ENCODE peak calls at places on chromosomes 1 and 21, in eight cellular contexts. I is T-cell; O is stimulated activated CD4-positive, alpha-beta T cell treated with anti-CD3 and anti-CD28 coated beads, Interleukin-12 subunit alpha, Interleukin-12 subunit beta, amount 100 ng/mL, for 4 hours; S is H4; T is activated CD4-positive, CD25-positive, alpha-beta regulatory T cell; J is lung microvascular endothelial cell; P is spleen; A is activated T-cell treated with anti-CD3 and anti-CD28 coated beads for 1 hour. C is an unnamed sample.

GRCh38 chr1:89721351-89721750 is 88.4 kb downstream of the LRRC8C start:
- DNase-seq in I (no peak), T (no peak), J (peak), P (no peak), A (no peak), S (peak), O (no peak), C (no peak)

GRCh38 chr1:151619489-151620093 is 7.7 kb downstream of the SNX27 start:
- DNase-seq in J (no peak), S (peak), O (no peak), P (no peak), A (no peak), I (no peak), T (no peak), C (no peak)

GRCh38 chr1:100710881-100711660 is 8.5 kb upstream of the VCAM1 start:
- DNase-seq in A (no peak), S (peak), I (no peak), O (no peak), J (no peak), P (no peak), T (no peak), C (no peak)

GRCh38 chr1:20726932-20727745 is 5.4 kb downstream of the SH2D5 start:
- DNase-seq in T (no peak), P (no peak), A (no peak), J (no peak), O (no peak), I (no peak), S (no peak), C (no peak)

GRCh38 chr1:169925505-169926482 is 32.1 kb upstream of the SCYL3 start:
- DNase-seq in O (no peak), A (no peak), I (no peak), P (no peak), J (no peak), T (no peak), S (peak), C (no peak)

GRCh38 chr21:26490771-26491170 is 82.3 kb downstream of the CYYR1 start:
- DNase-seq in O (no peak), S (no peak), J (no peak), T (no peak), P (no peak), A (no peak), I (no peak), C (no peak)

GRCh38 chr1:169110691-169111447 is 4.4 kb downstream of the ATP1B1 start:
- DNase-seq in S (no peak), I (no peak), A (no peak), P (no peak), T (no peak), O (no peak), J (peak), C (no peak)

GRCh38 chr21:21547368-21547953 is 549.3 kb downstream of the NCAM2 start:
- DNase-seq in A (no peak), I (no peak), J (no peak), S (peak), T (no peak), P (no peak), O (no peak), C (no peak)

GRCh38 chr1:34312359-34312758 is 135.7 kb downstream of the C1orf94 start:
- DNase-seq in S (no peak), J (no peak), O (no peak), A (no peak), I (no peak), T (no peak), P (no peak), C (no peak)

GRCh38 chr1:56508523-56508983 is 70.8 kb downstream of the PLPP3 start:
- DNase-seq in I (no peak), T (no peak), O (no peak), S (peak), P (no peak), A (no peak), J (peak), C (no peak)

GRCh38 chr1:204633665-204634064 is 51.9 kb downstream of the LRRN2 start:
- DNase-seq in O (no peak), P (no peak), I (no peak), S (no peak), T (no peak), J (no peak), A (no peak), C (no peak)

GRCh38 chr1:207823880-207824566 is 72.2 kb downstream of the CD46 start:
- DNase-seq in I (peak), O (peak), A (peak), J (peak), T (peak), P (peak), S (peak), C (no peak)

GRCh38 chr21:17746920-17747319 is 72.2 kb downstream of the C21orf91 start:
- DNase-seq in S (no peak), I (no peak), T (no peak), P (no peak), A (no peak), J (no peak), O (no peak), C (no peak)

GRCh38 chr1:51329443-51330325 is 678 bp downstream of the TTC39A start:
- DNase-seq in A (no peak), O (no peak), S (no peak), I (no peak), J (no peak), P (no peak), T (no peak), C (no peak)

GRCh38 chr1:203200059-203200553 is 13.6 kb upstream of the CHI3L1 start:
- DNase-seq in A (no peak), P (no peak), O (no peak), I (no peak), S (no peak), J (no peak), T (no peak), C (no peak)

GRCh38 chr1:245177071-245177900 is 22.5 kb downstream of the KIF26B start:
- DNase-seq in A (no peak), S (no peak), T (no peak), J (peak), I (no peak), O (no peak), P (no peak), C (no peak)

GRCh38 chr21:45295576-45296365 is 8.1 kb upstream of the POFUT2 start:
- DNase-seq in T (no peak), P (no peak), I (no peak), J (no peak), S (no peak), O (no peak), A (no peak), C (no peak)

GRCh38 chr1:52127181-52128175 is 14.4 kb upstream of the ZFYVE9 start:
- DNase-seq in J (peak), S (peak), P (no peak), I (peak), O (no peak), A (no peak), T (no peak), C (no peak)

GRCh38 chr1:90821793-90822359 is 104.8 kb upstream of the BARHL2 start:
- DNase-seq in T (no peak), S (no peak), P (no peak), J (no peak), O (no peak), A (no peak), I (no peak), C (no peak)

GRCh38 chr1:193229136-193229535 is 42.7 kb upstream of the B3GALT2 start:
- DNase-seq in O (no peak), P (no peak), I (no peak), A (no peak), J (no peak), T (no peak), S (peak), C (no peak)

GRCh38 chr1:27626031-27626935 is 8.7 kb downstream of the FGR start:
- DNase-seq in I (no peak), P (no peak), T (no peak), J (no peak), A (no peak), S (no peak), O (no peak), C (no peak)

GRCh38 chr1:203225054-203225453 is 4.4 kb downstream of the CHIT1 start:
- DNase-seq in I (no peak), T (no peak), P (no peak), S (no peak), A (no peak), J (no peak), O (no peak), C (no peak)

GRCh38 chr21:33655591-33656221 is 13.4 kb downstream of the ITSN1 start:
- DNase-seq in J (peak), I (no peak), A (no peak), S (peak), P (no peak), T (no peak), O (no peak), C (no peak)

GRCh38 chr21:38955495-38955894 is 149.8 kb downstream of the ETS2 start:
- DNase-seq in O (no peak), P (no peak), T (no peak), J (no peak), S (peak), I (no peak), A (no peak), C (no peak)

GRCh38 chr1:34591751-34592629 is 162.9 kb upstream of the GJB5 start:
- DNase-seq in J (no peak), I (no peak), P (no peak), O (no peak), A (no peak), S (no peak), T (no peak), C (no peak)

GRCh38 chr1:24463756-24464377 is 38.8 kb upstream of the RCAN3 start:
- DNase-seq in J (no peak), O (no peak), T (no peak), P (no peak), I (no peak), S (no peak), A (no peak), C (no peak)

GRCh38 chr21:41480086-41480690 is 27.8 kb downstream of the TMPRSS2 start:
- DNase-seq in J (no peak), I (no peak), S (no peak), A (no peak), T (no peak), P (peak), O (no peak), C (no peak)

GRCh38 chr1:79859212-79859948 is 852.9 kb upstream of the ADGRL4 start:
- DNase-seq in O (no peak), I (no peak), A (no peak), T (no peak), S (no peak), J (peak), P (no peak), C (no peak)

GRCh38 chr1:224783006-224783651 is 146.3 kb upstream of the DNAH14 start:
- DNase-seq in I (no peak), S (no peak), O (no peak), A (no peak), J (no peak), T (no peak), P (no peak), C (no peak)

GRCh38 chr1:198794498-198794897 is 155.7 kb downstream of the PTPRC start:
- DNase-seq in S (no peak), J (no peak), P (no peak), A (no peak), I (no peak), T (no peak), O (no peak), C (no peak)

GRCh38 chr1:167640051-167640450 is 10.0 kb downstream of the RCSD1 start:
- DNase-seq in T (no peak), P (no peak), J (no peak), A (no peak), I (no peak), O (no peak), S (no peak), C (no peak)

GRCh38 chr1:209513226-209513625 is 70.3 kb upstream of the CAMK1G start:
- DNase-seq in T (no peak), P (no peak), S (peak), O (no peak), J (peak), A (no peak), I (no peak), C (peak)

GRCh38 chr1:238099871-238100270 is 209.1 kb upstream of the ZP4 start:
- DNase-seq in J (no peak), I (no peak), S (no peak), O (no peak), T (no peak), A (no peak), P (no peak), C (no peak)

GRCh38 chr1:109543988-109544735 is 4.3 kb upstream of the GNAI3 start:
- DNase-seq in A (no peak), O (no peak), P (no peak), J (no peak), I (no peak), S (no peak), T (no peak), C (no peak)

C was measured in NCI-H524 treated with DMSO at 0.1 percent for 48 hours.